ENCODE peak calls at places on chromosome 22, in ten cellular contexts. D, M, C, Q, I, F, X, O, L and A are unnamed samples.

GRCh38 chr22:17373839-17374238 is 4.6 kb downstream of the CECR2 start:
- DNase-seq in M (no peak), I (no peak), C (no peak), O (no peak), L (no peak), D (no peak), X (no peak), Q (no peak), F (no peak), A (no peak)

GRCh38 chr22:40603088-40603605 is 33.4 kb downstream of the MRTFA start:
- DNase-seq in L (no peak), M (no peak), C (no peak), O (no peak), Q (no peak), I (no peak), F (no peak), X (no peak), D (no peak), A (no peak)

GRCh38 chr22:38513063-38513462 is 7.0 kb upstream of the DDX17 start:
- DNase-seq in F (peak), C (no peak), O (no peak), Q (no peak), I (peak), L (peak), D (no peak), X (peak), M (no peak), A (no peak)

GRCh38 chr22:16917144-16918003 is 90.6 kb downstream of the GAB4 start:
- DNase-seq in O (peak), L (peak), M (peak), C (peak), F (peak), Q (no peak), X (no peak), D (peak), I (peak), A (no peak)

GRCh38 chr22:23681026-23681809 is 9.6 kb upstream of the RGL4 start:
- DNase-seq in O (no peak), L (no peak), C (no peak), Q (peak), D (peak), F (no peak), I (no peak), X (peak), M (no peak), A (no peak)

GRCh38 chr22:35838849-35839646 is 121.4 kb downstream of the APOL5 start:
- DNase-seq in I (peak), F (no peak), D (no peak), O (no peak), C (no peak), Q (peak), M (no peak), L (no peak), X (no peak), A (no peak)

GRCh38 chr22:28942801-28943500 is 59.6 kb downstream of the ZNRF3 start:
- DNase-seq in M (no peak), X (no peak), D (no peak), I (no peak), C (no peak), L (no peak), Q (no peak), F (no peak), O (no peak), A (no peak)

GRCh38 chr22:28817919-28818859 is 17.8 kb upstream of the XBP1 start:
- DNase-seq in Q (peak), D (peak), F (no peak), I (peak), L (no peak), X (peak), C (no peak), M (no peak), O (peak), A (no peak)

GRCh38 chr22:49667236-49667635 is 160.4 kb downstream of the BRD1 start:
- DNase-seq in Q (peak), I (peak), C (no peak), L (no peak), F (no peak), M (no peak), D (no peak), O (no peak), X (peak), A (no peak)

GRCh38 chr22:43796567-43796966 is 15.5 kb downstream of the EFCAB6 start:
- DNase-seq in I (no peak), F (no peak), X (no peak), D (no peak), O (no peak), Q (no peak), M (no peak), L (no peak), C (peak), A (peak)

GRCh38 chr22:23826510-23827350 is 12.1 kb downstream of the DERL3 start:
- DNase-seq in L (no peak), D (no peak), C (no peak), F (no peak), O (no peak), M (no peak), X (peak), Q (peak), I (no peak), A (no peak)

GRCh38 chr22:29479417-29480261 is at the start of gene NEFH:
- DNase-seq in O (no peak), X (no peak), F (peak), I (no peak), D (no peak), Q (no peak), C (no peak), L (no peak), M (no peak), A (no peak)

GRCh38 chr22:28582806-28583205 is 96.8 kb downstream of the TTC28 start:
- DNase-seq in L (no peak), X (no peak), F (no peak), C (no peak), Q (no peak), D (no peak), M (no peak), I (no peak), O (no peak), A (no peak)

GRCh38 chr22:32820131-32820882 is 18.8 kb downstream of the TIMP3 start:
- DNase-seq in I (no peak), D (no peak), F (no peak), Q (peak), M (peak), L (no peak), C (no peak), X (no peak), O (no peak), A (no peak)

GRCh38 chr22:32823024-32823730 is 21.7 kb downstream of the TIMP3 start:
- DNase-seq in D (peak), C (no peak), X (no peak), F (peak), L (no peak), I (peak), Q (peak), M (peak), O (no peak), A (no peak)

GRCh38 chr22:32819120-32819519 is 17.6 kb downstream of the TIMP3 start:
- DNase-seq in D (no peak), C (no peak), O (no peak), Q (no peak), L (no peak), I (no peak), M (peak), F (no peak), X (no peak), A (no peak)

GRCh38 chr22:32824531-32825315 is 23.2 kb downstream of the TIMP3 start:
- DNase-seq in M (peak), D (no peak), C (no peak), X (no peak), F (no peak), I (no peak), O (no peak), L (no peak), Q (peak), A (no peak)

DNA sequence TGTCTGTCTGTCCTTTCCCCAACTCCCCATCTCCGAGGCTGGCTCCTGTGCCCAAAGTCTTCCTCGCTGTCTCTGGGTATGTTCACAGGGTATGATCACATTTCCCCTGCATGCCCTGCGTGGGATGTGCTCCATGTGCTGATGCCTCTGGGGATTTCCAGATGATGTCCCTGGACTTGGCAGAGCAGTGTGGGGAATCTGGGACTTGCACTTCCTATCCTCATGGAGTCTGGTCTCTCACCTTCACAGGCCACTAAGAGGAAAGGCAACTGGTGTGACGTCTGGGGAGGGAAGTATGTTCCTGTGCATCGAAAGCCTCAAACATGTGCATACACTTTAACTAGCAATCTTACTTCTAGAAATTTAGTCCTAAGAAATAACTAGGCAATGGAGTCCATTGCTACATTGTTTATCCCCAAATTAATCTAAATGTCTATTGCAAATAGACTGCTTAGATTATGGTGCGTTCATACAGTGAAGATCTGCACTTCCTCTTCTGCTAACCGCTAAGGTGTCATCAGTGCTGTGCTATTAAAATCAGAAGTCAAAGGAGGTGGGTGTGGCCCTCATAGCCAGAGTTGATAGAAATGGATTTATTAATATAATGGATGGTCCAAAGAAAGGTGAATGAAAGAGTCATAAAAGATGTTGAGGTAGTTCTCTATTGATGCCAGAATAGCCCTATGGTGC is 20.8 kb downstream of the TIMP3 start:
- DNase-seq in M (peak), D (no peak), C (no peak), F (no peak), X (no peak), O (no peak), I (no peak), Q (no peak), L (no peak), A (no peak)
- TF ChIP-seq POLR2AphosphoS5 in M (no peak), D (no peak), C (no peak), F (no peak), X (no peak), O (no peak), I (no peak), Q (no peak), L (no peak), A (no peak)

GRCh38 chr22:20054034-20054427 is 26.0 kb upstream of the DGCR8 start:
- DNase-seq in Q (no peak), X (no peak), F (no peak), D (no peak), L (no peak), C (no peak), O (no peak), I (no peak), M (no peak), A (no peak)

GRCh38 chr22:20054485-20054884 is 25.6 kb upstream of the DGCR8 start:
- DNase-seq in Q (no peak), O (no peak), F (no peak), X (no peak), L (no peak), M (no peak), C (no peak), D (no peak), I (no peak), A (no peak)

GRCh38 chr22:20056161-20056560 is 23.9 kb upstream of the DGCR8 start:
- DNase-seq in F (no peak), M (no peak), D (no peak), Q (no peak), X (no peak), O (no peak), I (no peak), C (no peak), L (no peak), A (no peak)

GRCh38 chr22:20055654-20056053 is 24.4 kb upstream of the DGCR8 start:
- DNase-seq in M (no peak), I (no peak), O (no peak), Q (no peak), X (no peak), D (no peak), C (no peak), L (no peak), F (no peak), A (no peak)

DNA sequence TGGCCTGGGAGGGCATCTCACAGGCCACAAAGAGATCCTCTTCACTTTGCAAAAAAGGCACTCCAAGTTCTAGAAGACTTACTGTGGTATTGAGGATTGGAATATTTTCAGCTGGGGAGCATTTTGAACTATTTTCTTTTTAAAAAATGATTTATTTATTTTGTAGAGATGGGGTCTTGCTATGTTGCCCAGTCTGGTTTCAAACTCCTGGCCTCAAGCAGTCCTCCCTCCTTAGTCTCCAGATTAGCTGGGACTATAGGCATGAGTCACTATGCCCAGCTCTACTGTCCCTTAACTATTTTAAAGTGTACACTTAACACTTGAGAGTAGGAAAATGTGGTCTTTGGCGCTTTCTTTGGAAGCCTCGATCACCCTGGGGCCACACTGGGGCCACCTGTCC is 24.9 kb upstream of the DGCR8 start:
- DNase-seq in D (no peak), M (no peak), Q (no peak), X (no peak), F (no peak), I (no peak), L (no peak), O (no peak), C (no peak), A (no peak)
- TF ChIP-seq POLR2AphosphoS5 in D (no peak), M (no peak), Q (no peak), X (no peak), F (no peak), I (no peak), L (no peak), O (no peak), C (no peak), A (no peak)

DNA sequence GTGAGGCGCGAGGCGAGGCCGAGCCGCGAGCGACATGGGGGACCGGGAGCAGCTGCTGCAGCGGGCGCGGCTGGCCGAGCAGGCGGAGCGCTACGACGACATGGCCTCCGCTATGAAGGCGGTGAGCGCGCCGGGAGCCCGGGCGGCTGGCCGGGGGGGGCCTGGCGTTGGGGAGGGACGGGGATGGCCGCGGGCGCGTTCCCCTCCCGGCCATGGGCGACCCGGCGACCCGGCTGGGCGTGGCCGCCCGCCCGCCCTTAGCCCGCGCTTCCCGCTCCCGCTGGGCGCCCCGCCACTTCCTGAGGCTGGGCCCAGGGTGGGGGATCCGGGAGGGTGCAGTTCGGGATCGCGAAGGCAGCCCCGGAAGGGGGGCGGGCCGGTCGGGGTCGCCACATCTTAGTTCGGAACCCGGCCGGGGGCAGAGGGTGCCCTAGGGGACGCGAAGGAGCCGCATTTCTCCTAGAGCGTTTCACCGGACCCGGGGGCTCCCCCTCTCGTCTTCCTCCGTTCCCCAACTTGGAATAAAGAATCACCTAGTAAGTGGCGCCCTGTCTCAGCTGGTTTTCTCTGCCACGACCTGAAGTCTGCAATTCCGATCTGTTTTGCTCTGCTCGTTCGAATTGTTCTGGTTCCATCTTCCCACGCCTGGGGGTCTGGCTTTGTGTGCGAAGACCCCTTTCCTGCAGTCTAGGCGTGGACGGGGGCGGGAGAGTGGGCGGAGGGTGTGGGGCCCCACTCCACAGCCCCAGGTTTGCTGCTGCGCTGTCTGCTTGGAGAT is 554 bp downstream of the YWHAH start:
- DNase-seq in X (peak), O (peak), Q (peak), D (peak), F (peak), I (peak), C (no peak), M (peak), L (peak), A (no peak)
- TF ChIP-seq POLR2AphosphoS5 in X (no peak), O (no peak), Q (no peak), D (no peak), F (peak), I (no peak), C (no peak), M (no peak), L (no peak), A (no peak)

GRCh38 chr22:45280583-45280972 is 4.2 kb upstream of the UPK3A start:
- DNase-seq in D (no peak), Q (no peak), O (no peak), X (no peak), C (no peak), I (no peak), M (no peak), L (no peak), F (no peak), A (no peak)
- TF ChIP-seq POLR2AphosphoS5 in D (no peak), Q (no peak), O (no peak), X (no peak), C (no peak), I (no peak), M (no peak), L (no peak), F (no peak), A (no peak)

DNA sequence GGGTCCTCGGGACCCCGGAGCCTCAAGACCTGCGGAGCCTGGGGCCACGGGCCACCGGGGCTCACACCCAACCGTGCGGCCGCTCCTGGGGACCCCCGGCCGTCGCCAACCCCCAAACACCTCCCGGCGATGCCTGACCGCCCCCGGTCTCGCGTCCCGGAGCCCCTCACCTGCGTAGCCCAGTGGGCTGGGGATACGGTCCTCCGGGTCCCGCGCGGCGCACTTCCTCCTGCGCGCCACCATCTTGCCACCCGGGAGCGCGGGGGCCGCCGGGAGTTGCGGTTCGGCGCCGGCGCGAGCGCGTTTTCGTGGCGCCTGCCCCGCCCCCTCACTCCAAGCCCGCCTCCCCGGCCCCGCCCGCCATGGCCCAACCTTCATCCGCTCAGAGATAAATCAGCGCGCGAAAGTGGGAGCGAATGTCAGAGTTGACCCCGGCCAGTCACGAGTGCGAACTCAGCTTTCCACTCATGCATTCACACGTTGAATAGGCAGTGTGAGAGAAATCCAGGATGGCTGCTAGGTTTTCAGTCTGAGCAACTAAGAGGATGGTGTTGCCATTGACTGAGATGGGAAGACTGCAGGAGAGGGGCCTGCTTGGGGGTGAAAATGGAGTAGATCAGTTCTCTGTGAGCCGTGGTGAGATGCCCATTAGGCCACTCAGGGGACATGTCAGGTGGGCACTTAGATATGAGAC is at the start of gene RRP7A:
- DNase-seq in D (peak), M (peak), Q (peak), O (peak), L (peak), X (peak), C (no peak), I (peak), F (peak), A (peak)
- TF ChIP-seq POLR2AphosphoS5 in D (peak), M (peak), Q (peak), O (no peak), L (peak), X (peak), C (peak), I (peak), F (peak), A (peak)

DNA sequence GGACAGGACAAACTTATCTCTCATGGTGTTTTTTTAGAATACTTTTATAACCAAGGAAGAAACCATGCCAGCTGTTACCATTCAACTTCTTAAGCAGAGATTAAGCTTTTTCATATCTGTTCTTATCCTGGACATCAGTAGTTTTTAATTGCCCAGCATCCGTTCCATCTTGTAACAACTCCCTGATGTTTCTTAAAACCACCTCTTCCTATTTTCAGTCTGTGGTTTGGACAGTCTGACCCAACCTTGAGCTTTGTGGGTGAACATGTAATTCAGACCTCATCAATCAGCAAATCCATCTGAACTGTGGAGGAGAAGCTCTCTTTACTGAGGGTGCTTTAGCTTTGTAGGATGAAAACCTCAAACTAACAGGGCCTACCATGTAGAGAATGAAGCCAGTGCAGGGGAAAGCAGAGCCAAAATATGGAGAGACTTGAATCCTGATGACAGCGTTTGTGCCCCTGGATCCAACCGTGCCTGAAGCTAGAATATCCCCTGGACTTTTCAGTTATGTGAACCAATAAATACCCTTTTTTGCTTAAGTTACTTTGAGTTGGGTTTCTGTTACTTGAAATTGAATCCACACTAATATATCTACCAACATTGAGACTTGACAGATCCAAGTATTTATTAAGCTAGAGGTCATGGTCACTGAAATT is 9.4 kb downstream of the TUG1 start:
- DNase-seq in D (no peak), O (no peak), Q (no peak), I (no peak), M (no peak), L (no peak), C (no peak), F (no peak), X (no peak), A (no peak)
- TF ChIP-seq POLR2AphosphoS5 in D (no peak), O (no peak), Q (no peak), I (no peak), M (no peak), L (no peak), C (no peak), F (no peak), X (no peak), A (no peak)

DNA sequence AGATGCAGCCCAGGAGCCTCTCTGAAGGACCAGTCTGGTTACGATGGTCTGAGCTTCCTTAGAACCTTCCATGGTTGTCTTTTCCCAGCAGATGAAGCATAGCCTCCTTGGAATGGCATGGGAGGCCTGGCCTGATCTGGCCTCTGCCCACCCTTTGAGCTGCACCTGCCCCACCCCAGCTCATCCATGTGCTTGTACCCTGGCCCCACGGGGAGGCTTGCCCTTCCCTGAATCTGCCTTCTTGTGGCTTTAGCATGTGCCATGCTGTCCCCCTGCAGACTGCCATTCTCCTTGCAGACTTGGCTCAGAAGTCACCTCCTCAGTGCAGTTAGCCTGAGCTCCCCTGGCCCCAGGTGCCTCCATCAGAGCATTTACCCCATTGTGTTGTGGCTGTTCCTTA is 62.5 kb downstream of the FBLN1 start:
- DNase-seq in D (no peak), Q (no peak), M (no peak), O (no peak), C (no peak), F (no peak), X (no peak), L (no peak), I (no peak), A (no peak)
- TF ChIP-seq POLR2AphosphoS5 in D (no peak), Q (no peak), M (no peak), O (no peak), C (no peak), F (no peak), X (no peak), L (no peak), I (no peak), A (no peak)